ENCODE peak calls at places on chromosomes 7 and 10, in nine cellular contexts. One of them, this sample, is unnamed.

GRCh38 chr7:2105917-2106316 is 126.8 kb downstream of the MAD1L1 start:
- DNase-seq in AG04450: no peak
- DNase-seq in dorsolateral prefrontal cortex: no peak
- DNase-seq in left ventricle myocardium inferior: no peak
- DNase-seq in esophagus muscularis mucosa: no peak
- DNase-seq in fibroblast of pulmonary artery: no peak
- DNase-seq in GM13977: no peak
- DNase-seq in NB4: peak; percentile 70
- DNase-seq in HFF-Myc: no peak
- DNase-seq in this sample: no peak

GRCh38 chr7:158649279-158649678 is 55.3 kb downstream of the NCAPG2 start:
- DNase-seq in esophagus muscularis mucosa: no peak
- DNase-seq in GM13977: no peak
- DNase-seq in NB4: no peak
- DNase-seq in AG04450: peak; percentile 88
- DNase-seq in left ventricle myocardium inferior: no peak
- DNase-seq in fibroblast of pulmonary artery: peak; percentile 92
- DNase-seq in dorsolateral prefrontal cortex: no peak
- DNase-seq in HFF-Myc: peak; percentile 88
- DNase-seq in this sample: no peak

GRCh38 chr7:17986826-17987225 is 40.8 kb downstream of the PRPS1L1 start:
- DNase-seq in esophagus muscularis mucosa: no peak
- DNase-seq in fibroblast of pulmonary artery: peak; percentile 86
- DNase-seq in left ventricle myocardium inferior: no peak
- DNase-seq in GM13977: no peak
- DNase-seq in dorsolateral prefrontal cortex: no peak
- DNase-seq in HFF-Myc: peak; percentile 59
- DNase-seq in NB4: no peak
- DNase-seq in AG04450: peak; percentile 63
- DNase-seq in this sample: no peak

GRCh38 chr7:55071411-55072188 is 52.8 kb downstream of the EGFR start:
- DNase-seq in HFF-Myc: no peak
- DNase-seq in esophagus muscularis mucosa: no peak
- DNase-seq in NB4: no peak
- DNase-seq in GM13977: no peak
- DNase-seq in fibroblast of pulmonary artery: no peak
- DNase-seq in left ventricle myocardium inferior: no peak
- DNase-seq in AG04450: no peak
- DNase-seq in dorsolateral prefrontal cortex: no peak
- DNase-seq in this sample: no peak

GRCh38 chr7:70432567-70433001 is 699.4 kb upstream of the GALNT17 start:
- DNase-seq in AG04450: no peak
- DNase-seq in HFF-Myc: no peak
- DNase-seq in NB4: no peak
- DNase-seq in esophagus muscularis mucosa: no peak
- DNase-seq in fibroblast of pulmonary artery: no peak
- DNase-seq in dorsolateral prefrontal cortex: peak; percentile 93
- DNase-seq in GM13977: no peak
- DNase-seq in left ventricle myocardium inferior: no peak
- DNase-seq in this sample: no peak

GRCh38 chr10:113053881-113054280 is 103.8 kb downstream of the TCF7L2 start:
- DNase-seq in esophagus muscularis mucosa: no peak
- DNase-seq in fibroblast of pulmonary artery: peak; percentile 58
- DNase-seq in HFF-Myc: no peak
- DNase-seq in GM13977: no peak
- DNase-seq in left ventricle myocardium inferior: no peak
- DNase-seq in AG04450: no peak
- DNase-seq in NB4: no peak
- DNase-seq in dorsolateral prefrontal cortex: no peak
- DNase-seq in this sample: no peak

GRCh38 chr7:74718336-74718735 is 55.5 kb upstream of the NCF1 start:
- DNase-seq in HFF-Myc: no peak
- DNase-seq in dorsolateral prefrontal cortex: no peak
- DNase-seq in esophagus muscularis mucosa: no peak
- DNase-seq in GM13977: no peak
- DNase-seq in fibroblast of pulmonary artery: peak; percentile 11
- DNase-seq in NB4: no peak
- DNase-seq in left ventricle myocardium inferior: no peak
- DNase-seq in AG04450: no peak
- DNase-seq in this sample: no peak

GRCh38 chr10:79335470-79336235 is 11.6 kb upstream of the PPIF start:
- DNase-seq in fibroblast of pulmonary artery: no peak
- DNase-seq in left ventricle myocardium inferior: no peak
- DNase-seq in esophagus muscularis mucosa: no peak
- DNase-seq in NB4: no peak
- DNase-seq in AG04450: no peak
- DNase-seq in GM13977: no peak
- DNase-seq in dorsolateral prefrontal cortex: peak; percentile 65
- DNase-seq in HFF-Myc: no peak
- DNase-seq in this sample: no peak

GRCh38 chr7:149355390-149356048 is 93.5 kb downstream of the ZNF783 start:
- DNase-seq in left ventricle myocardium inferior: no peak
- DNase-seq in HFF-Myc: no peak
- DNase-seq in dorsolateral prefrontal cortex: no peak
- DNase-seq in esophagus muscularis mucosa: no peak
- DNase-seq in AG04450: no peak
- DNase-seq in GM13977: no peak
- DNase-seq in NB4: peak; percentile 41
- DNase-seq in fibroblast of pulmonary artery: no peak
- DNase-seq in this sample: no peak

GRCh38 chr7:105594034-105594433 is 12.7 kb upstream of the EFCAB10 start:
- DNase-seq in NB4: no peak
- DNase-seq in esophagus muscularis mucosa: no peak
- DNase-seq in HFF-Myc: no peak
- DNase-seq in fibroblast of pulmonary artery: no peak
- DNase-seq in left ventricle myocardium inferior: no peak
- DNase-seq in GM13977: no peak
- DNase-seq in dorsolateral prefrontal cortex: peak; percentile 90
- DNase-seq in AG04450: no peak
- DNase-seq in this sample: no peak

GRCh38 chr7:35736725-35737124 is 41.8 kb upstream of the HERPUD2 start:
- DNase-seq in left ventricle myocardium inferior: no peak
- DNase-seq in fibroblast of pulmonary artery: peak; percentile 77
- DNase-seq in AG04450: no peak
- DNase-seq in dorsolateral prefrontal cortex: no peak
- DNase-seq in GM13977: no peak
- DNase-seq in NB4: no peak
- DNase-seq in esophagus muscularis mucosa: no peak
- DNase-seq in HFF-Myc: no peak
- DNase-seq in this sample: no peak

GRCh38 chr10:128382225-128382624 is 256.0 kb upstream of the MKI67 start:
- DNase-seq in AG04450: no peak
- DNase-seq in esophagus muscularis mucosa: no peak
- DNase-seq in left ventricle myocardium inferior: no peak
- DNase-seq in dorsolateral prefrontal cortex: no peak
- DNase-seq in NB4: no peak
- DNase-seq in GM13977: no peak
- DNase-seq in HFF-Myc: no peak
- DNase-seq in fibroblast of pulmonary artery: no peak
- DNase-seq in this sample: no peak

GRCh38 chr10:12819656-12820055 is 181.9 kb downstream of the CCDC3 start:
- DNase-seq in esophagus muscularis mucosa: no peak
- DNase-seq in AG04450: no peak
- DNase-seq in HFF-Myc: no peak
- DNase-seq in left ventricle myocardium inferior: no peak
- DNase-seq in dorsolateral prefrontal cortex: no peak
- DNase-seq in fibroblast of pulmonary artery: no peak
- DNase-seq in NB4: no peak
- DNase-seq in GM13977: no peak
- DNase-seq in this sample: no peak

GRCh38 chr7:45687721-45688120 is 113.6 kb downstream of the ADCY1 start:
- DNase-seq in AG04450: no peak
- DNase-seq in NB4: no peak
- DNase-seq in fibroblast of pulmonary artery: no peak
- DNase-seq in left ventricle myocardium inferior: no peak
- DNase-seq in dorsolateral prefrontal cortex: no peak
- DNase-seq in GM13977: no peak
- DNase-seq in HFF-Myc: no peak
- DNase-seq in esophagus muscularis mucosa: peak; percentile 82
- DNase-seq in this sample: no peak

GRCh38 chr7:70063371-70063770 is 465.1 kb downstream of the AUTS2 start:
- DNase-seq in GM13977: no peak
- DNase-seq in esophagus muscularis mucosa: no peak
- DNase-seq in HFF-Myc: no peak
- DNase-seq in NB4: no peak
- DNase-seq in AG04450: no peak
- DNase-seq in left ventricle myocardium inferior: no peak
- DNase-seq in fibroblast of pulmonary artery: no peak
- DNase-seq in dorsolateral prefrontal cortex: no peak
- DNase-seq in this sample: no peak

GRCh38 chr7:159104188-159105030 is 40.3 kb downstream of the VIPR2 start:
- DNase-seq in left ventricle myocardium inferior: peak; percentile 78
- DNase-seq in GM13977: no peak
- DNase-seq in dorsolateral prefrontal cortex: no peak
- DNase-seq in NB4: no peak
- DNase-seq in HFF-Myc: no peak
- DNase-seq in fibroblast of pulmonary artery: no peak
- DNase-seq in AG04450: no peak
- DNase-seq in esophagus muscularis mucosa: no peak
- DNase-seq in this sample: no peak

GRCh38 chr10:99421233-99421739 is 9.1 kb downstream of the GOT1 start:
- DNase-seq in left ventricle myocardium inferior: no peak
- DNase-seq in esophagus muscularis mucosa: no peak
- DNase-seq in dorsolateral prefrontal cortex: no peak
- DNase-seq in AG04450: no peak
- DNase-seq in fibroblast of pulmonary artery: no peak
- DNase-seq in NB4: no peak
- DNase-seq in GM13977: no peak
- DNase-seq in HFF-Myc: no peak
- DNase-seq in this sample: no peak

GRCh38 chr10:101630420-101630920 is 42.3 kb downstream of the DPCD start:
- DNase-seq in esophagus muscularis mucosa: no peak
- DNase-seq in GM13977: no peak
- DNase-seq in fibroblast of pulmonary artery: no peak
- DNase-seq in left ventricle myocardium inferior: no peak
- DNase-seq in NB4: no peak
- DNase-seq in dorsolateral prefrontal cortex: no peak
- DNase-seq in HFF-Myc: no peak
- DNase-seq in AG04450: no peak
- DNase-seq in this sample: no peak

GRCh38 chr7:157005456-157006204 is 4.8 kb downstream of the MNX1 start:
- DNase-seq in NB4: peak; percentile 30
- DNase-seq in left ventricle myocardium inferior: no peak
- DNase-seq in GM13977: no peak
- DNase-seq in fibroblast of pulmonary artery: no peak
- DNase-seq in AG04450: no peak
- DNase-seq in esophagus muscularis mucosa: no peak
- DNase-seq in dorsolateral prefrontal cortex: no peak
- DNase-seq in HFF-Myc: no peak
- DNase-seq in this sample: no peak

GRCh38 chr7:30932562-30932961 is 20.9 kb downstream of the AQP1 start:
- DNase-seq in NB4: no peak
- DNase-seq in dorsolateral prefrontal cortex: no peak
- DNase-seq in HFF-Myc: no peak
- DNase-seq in esophagus muscularis mucosa: no peak
- DNase-seq in GM13977: no peak
- DNase-seq in fibroblast of pulmonary artery: no peak
- DNase-seq in AG04450: no peak
- DNase-seq in left ventricle myocardium inferior: no peak
- DNase-seq in this sample: no peak

GRCh38 chr7:4996696-4997222 is 37.8 kb upstream of the MMD2 start:
- DNase-seq in fibroblast of pulmonary artery: no peak
- DNase-seq in AG04450: no peak
- DNase-seq in GM13977: no peak
- DNase-seq in left ventricle myocardium inferior: no peak
- DNase-seq in dorsolateral prefrontal cortex: no peak
- DNase-seq in NB4: no peak
- DNase-seq in HFF-Myc: no peak
- DNase-seq in esophagus muscularis mucosa: no peak
- DNase-seq in this sample: no peak
- TF ChIP-seq CTCF in fibroblast of pulmonary artery: no peak
- TF ChIP-seq CTCF in AG04450: no peak
- TF ChIP-seq CTCF in GM13977: no peak
- TF ChIP-seq CTCF in left ventricle myocardium inferior: no peak
- TF ChIP-seq CTCF in dorsolateral prefrontal cortex: no peak
- TF ChIP-seq CTCF in NB4: no peak
- TF ChIP-seq CTCF in HFF-Myc: no peak
- TF ChIP-seq CTCF in esophagus muscularis mucosa: no peak
- TF ChIP-seq CTCF in this sample: no peak

DNA sequence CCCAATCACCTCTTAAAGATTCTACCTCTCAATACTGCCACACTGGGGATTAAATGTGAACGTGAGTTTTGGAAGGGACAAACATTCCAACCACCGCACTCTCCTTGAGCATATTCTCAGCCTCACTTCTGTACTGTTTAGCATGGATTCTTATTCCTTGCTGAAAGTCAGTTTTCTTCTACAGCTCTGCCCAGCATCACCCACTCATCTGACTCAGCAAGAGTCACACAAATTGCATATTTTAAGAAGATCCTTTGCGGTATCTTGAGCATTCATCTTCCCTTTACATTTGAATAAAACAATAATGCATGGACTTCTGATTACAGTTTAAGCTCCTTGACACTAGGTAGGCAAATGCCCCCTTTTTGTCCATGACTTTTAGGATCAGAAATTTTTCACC is 251.6 kb upstream of the MKLN1 start:
- DNase-seq in HFF-Myc: no peak
- DNase-seq in fibroblast of pulmonary artery: peak; percentile 54
- DNase-seq in dorsolateral prefrontal cortex: no peak
- DNase-seq in NB4: no peak
- DNase-seq in left ventricle myocardium inferior: no peak
- DNase-seq in GM13977: no peak
- DNase-seq in AG04450: peak; percentile 55
- DNase-seq in esophagus muscularis mucosa: no peak
- DNase-seq in this sample: no peak
- TF ChIP-seq CTCF in HFF-Myc: no peak
- TF ChIP-seq CTCF in fibroblast of pulmonary artery: no peak
- TF ChIP-seq CTCF in dorsolateral prefrontal cortex: no peak
- TF ChIP-seq CTCF in NB4: no peak
- TF ChIP-seq CTCF in left ventricle myocardium inferior: no peak
- TF ChIP-seq CTCF in GM13977: no peak
- TF ChIP-seq CTCF in AG04450: no peak
- TF ChIP-seq CTCF in esophagus muscularis mucosa: no peak
- TF ChIP-seq CTCF in this sample: no peak

DNA sequence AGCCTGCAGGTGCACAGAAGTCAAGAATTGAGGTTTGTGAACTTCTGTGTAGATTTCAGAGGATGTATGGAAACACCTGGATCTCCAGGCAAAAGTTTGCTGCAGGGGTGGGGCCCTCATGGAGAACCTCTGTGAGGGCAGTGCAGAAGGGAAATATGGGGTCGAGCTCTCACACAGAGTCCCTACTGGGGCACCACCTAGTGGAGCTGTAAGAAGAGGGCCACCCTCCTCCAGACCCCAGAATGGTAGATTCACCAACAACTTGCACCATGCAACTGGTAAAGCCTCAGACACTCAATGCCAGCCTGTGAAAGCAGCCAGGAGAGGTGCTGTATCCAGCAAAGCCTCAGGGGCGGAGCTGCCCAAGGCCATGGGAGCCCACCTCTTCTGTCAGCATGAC is 205.8 kb downstream of the CCSER2 start:
- DNase-seq in NB4: no peak
- DNase-seq in esophagus muscularis mucosa: no peak
- DNase-seq in left ventricle myocardium inferior: no peak
- DNase-seq in fibroblast of pulmonary artery: no peak
- DNase-seq in AG04450: no peak
- DNase-seq in HFF-Myc: no peak
- DNase-seq in GM13977: no peak
- DNase-seq in dorsolateral prefrontal cortex: no peak
- DNase-seq in this sample: no peak
- TF ChIP-seq CTCF in NB4: peak; percentile 20
- TF ChIP-seq CTCF in esophagus muscularis mucosa: no peak
- TF ChIP-seq CTCF in left ventricle myocardium inferior: peak; percentile 37
- TF ChIP-seq CTCF in fibroblast of pulmonary artery: peak; percentile 23
- TF ChIP-seq CTCF in AG04450: no peak
- TF ChIP-seq CTCF in HFF-Myc: no peak
- TF ChIP-seq CTCF in GM13977: peak; percentile 38
- TF ChIP-seq CTCF in dorsolateral prefrontal cortex: no peak
- TF ChIP-seq CTCF in this sample: no peak

GRCh38 chr10:19762026-19762425 is 54.2 kb upstream of the PLXDC2 start:
- DNase-seq in GM13977: no peak
- DNase-seq in esophagus muscularis mucosa: no peak
- DNase-seq in fibroblast of pulmonary artery: no peak
- DNase-seq in NB4: no peak
- DNase-seq in AG04450: no peak
- DNase-seq in left ventricle myocardium inferior: no peak
- DNase-seq in HFF-Myc: no peak
- DNase-seq in dorsolateral prefrontal cortex: no peak
- DNase-seq in this sample: no peak
- TF ChIP-seq CTCF in GM13977: no peak
- TF ChIP-seq CTCF in esophagus muscularis mucosa: no peak
- TF ChIP-seq CTCF in fibroblast of pulmonary artery: no peak
- TF ChIP-seq CTCF in NB4: no peak
- TF ChIP-seq CTCF in AG04450: no peak
- TF ChIP-seq CTCF in left ventricle myocardium inferior: no peak
- TF ChIP-seq CTCF in HFF-Myc: no peak
- TF ChIP-seq CTCF in dorsolateral prefrontal cortex: no peak
- TF ChIP-seq CTCF in this sample: no peak